ENCODE peak calls at places on chromosome 18, in six cellular contexts. K is mucosa of gallbladder, L is NCI-H774, U is bronchial epithelial cell, D is neuronal stem cell, B is left cardiac atrium. J is an unnamed sample.

GRCh38 chr18:42131044-42131939 is 176.3 kb downstream of the PIK3C3 start:
- DNase-seq in K (no peak), L (no peak), U (no peak), D (no peak), B (no peak), J (no peak)

GRCh38 chr18:79902640-79903039 is 48.8 kb downstream of the SLC66A2 start:
- DNase-seq in K (peak; percentile 8), L (no peak), U (no peak), D (no peak), B (no peak), J (no peak)

GRCh38 chr18:48997681-48997984 is 46.9 kb upstream of the SMAD7 start:
- DNase-seq in K (no peak), L (no peak), U (no peak), D (no peak), B (peak; percentile 28), J (no peak)

GRCh38 chr18:79589601-79590091 is 90.0 kb upstream of the CTDP1 start:
- DNase-seq in K (no peak), L (no peak), U (no peak), D (no peak), B (no peak), J (no peak)

GRCh38 chr18:79863946-79864725 is 66.4 kb downstream of the KCNG2 start:
- DNase-seq in K (no peak), L (no peak), U (no peak), D (no peak), B (no peak), J (no peak)

GRCh38 chr18:22132258-22132657 is 37.1 kb upstream of the GATA6 start:
- DNase-seq in K (no peak), L (no peak), U (no peak), D (no peak), B (no peak), J (no peak)

GRCh38 chr18:75114231-75114630 is 94.7 kb downstream of the PTGR3 start:
- DNase-seq in K (no peak), L (no peak), U (no peak), D (no peak), B (no peak), J (no peak)

GRCh38 chr18:25490316-25490715 is 138.3 kb upstream of the ZNF521 start:
- DNase-seq in K (no peak), L (no peak), U (no peak), D (no peak), B (no peak), J (no peak)

GRCh38 chr18:72572896-72573295 is 28.8 kb upstream of the CBLN2 start:
- DNase-seq in K (no peak), L (no peak), U (no peak), D (no peak), B (no peak), J (no peak)

GRCh38 chr18:6210349-6211173 is 204.2 kb downstream of the L3MBTL4 start:
- DNase-seq in K (no peak), L (no peak), U (peak; percentile 34), D (no peak), B (no peak), J (no peak)

GRCh38 chr18:56869189-56869777 is 218.1 kb downstream of the WDR7 start:
- DNase-seq in K (peak; percentile 41), L (peak; percentile 23), U (peak; percentile 67), D (no peak), B (no peak), J (peak; percentile 2)